ENCODE peak calls at places on chromosomes 16 and 17, in ten cellular contexts. O is GM23338; X is naive B cell; T is stimulated activated CD8-positive, alpha-beta memory T cell treated with anti-CD3 and anti-CD28 coated beads, Interleukin-4, amount 100 ng/mL, for 24 hours; A is NCI-H1694 treated with DMSO at 0.1 percent for 48 hours; K is activated naive CD4-positive, alpha-beta T cell treated with anti-CD3 and anti-CD28 coated beads, Interleukin-2, amount 50 U/mL, for 16 hours; C is astrocyte of the cerebellum; N is choroid plexus epithelial cell; J is NCI-H510A; R is prostate gland. U is an unnamed sample.

GRCh38 chr16:67632415-67633172 is 12.3 kb upstream of the CARMIL2 start:
- DNase-seq in O (no peak), X (no peak), T (no peak), A (no peak), K (no peak), C (peak), N (peak), J (no peak), R (no peak), U (no peak)

GRCh38 chr17:36994438-36994837 is 45.7 kb downstream of the AATF start:
- DNase-seq in O (no peak), X (no peak), T (no peak), A (no peak), K (no peak), C (no peak), N (peak), J (no peak), R (no peak), U (no peak)

GRCh38 chr16:88624481-88624880 is 13.9 kb upstream of the IL17C start:
- DNase-seq in O (no peak), X (no peak), T (no peak), A (no peak), K (no peak), C (no peak), N (no peak), J (no peak), R (no peak), U (no peak)

GRCh38 chr17:63946440-63947363 is 14.6 kb upstream of the CD79B start:
- DNase-seq in O (peak), X (peak), T (no peak), A (peak), K (peak), C (no peak), N (peak), J (no peak), R (peak), U (no peak)

GRCh38 chr17:43905985-43906852 is 1.1 kb downstream of the MPP2 start:
- DNase-seq in O (peak), X (no peak), T (no peak), A (peak), K (peak), C (no peak), N (peak), J (peak), R (no peak), U (peak)

GRCh38 chr17:51000835-51001638 is 119.6 kb downstream of the SPAG9 start:
- DNase-seq in O (peak), X (peak), T (no peak), A (peak), K (no peak), C (peak), N (peak), J (peak), R (peak), U (no peak)

GRCh38 chr17:77681820-77682219 is 276.7 kb upstream of the TNRC6C start:
- DNase-seq in O (no peak), X (no peak), T (no peak), A (peak), K (no peak), C (peak), N (peak), J (no peak), R (peak), U (peak)

GRCh38 chr17:65022751-65023421 is 33.7 kb downstream of the GNA13 start:
- DNase-seq in O (no peak), X (no peak), T (no peak), A (no peak), K (no peak), C (peak), N (peak), J (peak), R (no peak), U (no peak)

GRCh38 chr16:72394526-72394925 is 222.6 kb upstream of the PMFBP1 start:
- DNase-seq in O (no peak), X (no peak), T (no peak), A (no peak), K (no peak), C (no peak), N (no peak), J (no peak), R (no peak), U (no peak)

GRCh38 chr16:65319621-65320231 is 197.9 kb upstream of the CDH11 start:
- DNase-seq in O (peak), X (no peak), T (no peak), A (no peak), K (no peak), C (no peak), N (no peak), J (no peak), R (no peak), U (no peak)

GRCh38 chr17:79612468-79613194 is 1.8 kb upstream of the RBFOX3 start:
- DNase-seq in O (peak), X (no peak), T (peak), A (peak), K (peak), C (no peak), N (peak), J (no peak), R (no peak), U (no peak)

GRCh38 chr17:48254896-48255295 is 147.3 kb downstream of the SNX11 start:
- DNase-seq in O (peak), X (no peak), T (no peak), A (no peak), K (no peak), C (no peak), N (peak), J (no peak), R (no peak), U (no peak)

GRCh38 chr16:74291577-74292208 is 4.9 kb upstream of the PSMD7 start:
- DNase-seq in O (no peak), X (no peak), T (no peak), A (no peak), K (no peak), C (no peak), N (no peak), J (no peak), R (no peak), U (no peak)

GRCh38 chr17:61118871-61119270 is 280.8 kb upstream of the TBX2 start:
- DNase-seq in O (no peak), X (no peak), T (no peak), A (no peak), K (no peak), C (no peak), N (no peak), J (no peak), R (no peak), U (no peak)

U was measured in sciatic nerve.